ENCODE peak calls at places on chromosomes 12 and 14, in nine cellular contexts. One of them, this sample, is unnamed.

GRCh38 chr12:42862055-42862454 is 272.5 kb upstream of the PRICKLE1 start:
- DNase-seq in stimulated activated effector memory CD8-positive, alpha-beta T cell treated with anti-CD3 and anti-CD28 coated beads, Interleukin-12 subunit alpha, Interleukin-12 subunit beta, amount 100 ng/mL, for 72 hours: no peak
- DNase-seq in GM04504: no peak
- DNase-seq in posterior cingulate gyrus: no peak
- DNase-seq in RPMI7951: peak; percentile 74
- DNase-seq in LHCN-M2: peak; percentile 12
- DNase-seq in naive B cell: no peak
- DNase-seq in omental fat pad: no peak
- DNase-seq in EH: peak; percentile 34
- DNase-seq in this sample: no peak

GRCh38 chr14:75196468-75196867 is 20.1 kb upstream of the TMED10 start:
- DNase-seq in LHCN-M2: no peak
- DNase-seq in naive B cell: no peak
- DNase-seq in stimulated activated effector memory CD8-positive, alpha-beta T cell treated with anti-CD3 and anti-CD28 coated beads, Interleukin-12 subunit alpha, Interleukin-12 subunit beta, amount 100 ng/mL, for 72 hours: no peak
- DNase-seq in GM04504: no peak
- DNase-seq in EH: no peak
- DNase-seq in posterior cingulate gyrus: no peak
- DNase-seq in RPMI7951: no peak
- DNase-seq in omental fat pad: no peak
- DNase-seq in this sample: no peak

GRCh38 chr14:99733221-99733550 is 49.1 kb downstream of the CYP46A1 start:
- DNase-seq in GM04504: no peak
- DNase-seq in LHCN-M2: no peak
- DNase-seq in RPMI7951: no peak
- DNase-seq in naive B cell: no peak
- DNase-seq in omental fat pad: no peak
- DNase-seq in stimulated activated effector memory CD8-positive, alpha-beta T cell treated with anti-CD3 and anti-CD28 coated beads, Interleukin-12 subunit alpha, Interleukin-12 subunit beta, amount 100 ng/mL, for 72 hours: no peak
- DNase-seq in posterior cingulate gyrus: no peak
- DNase-seq in EH: no peak
- DNase-seq in this sample: no peak

GRCh38 chr14:71720978-71721624 is 211.1 kb upstream of the RGS6 start:
- DNase-seq in omental fat pad: no peak
- DNase-seq in EH: peak; percentile 84
- DNase-seq in naive B cell: no peak
- DNase-seq in RPMI7951: peak; percentile 74
- DNase-seq in posterior cingulate gyrus: no peak
- DNase-seq in GM04504: no peak
- DNase-seq in stimulated activated effector memory CD8-positive, alpha-beta T cell treated with anti-CD3 and anti-CD28 coated beads, Interleukin-12 subunit alpha, Interleukin-12 subunit beta, amount 100 ng/mL, for 72 hours: no peak
- DNase-seq in LHCN-M2: peak; percentile 84
- DNase-seq in this sample: peak; percentile 40

GRCh38 chr14:34935552-34935951 is 47.2 kb upstream of the SRP54 start:
- DNase-seq in omental fat pad: no peak
- DNase-seq in stimulated activated effector memory CD8-positive, alpha-beta T cell treated with anti-CD3 and anti-CD28 coated beads, Interleukin-12 subunit alpha, Interleukin-12 subunit beta, amount 100 ng/mL, for 72 hours: no peak
- DNase-seq in LHCN-M2: no peak
- DNase-seq in EH: no peak
- DNase-seq in GM04504: no peak
- DNase-seq in posterior cingulate gyrus: no peak
- DNase-seq in naive B cell: no peak
- DNase-seq in RPMI7951: no peak
- DNase-seq in this sample: no peak

GRCh38 chr14:50718949-50719348 is 50.8 kb upstream of the SAV1 start:
- DNase-seq in GM04504: no peak
- DNase-seq in RPMI7951: no peak
- DNase-seq in EH: no peak
- DNase-seq in posterior cingulate gyrus: no peak
- DNase-seq in naive B cell: no peak
- DNase-seq in omental fat pad: no peak
- DNase-seq in LHCN-M2: no peak
- DNase-seq in stimulated activated effector memory CD8-positive, alpha-beta T cell treated with anti-CD3 and anti-CD28 coated beads, Interleukin-12 subunit alpha, Interleukin-12 subunit beta, amount 100 ng/mL, for 72 hours: no peak
- DNase-seq in this sample: no peak

GRCh38 chr14:100728962-100729361 is 2.3 kb downstream of the DLK1 start:
- DNase-seq in stimulated activated effector memory CD8-positive, alpha-beta T cell treated with anti-CD3 and anti-CD28 coated beads, Interleukin-12 subunit alpha, Interleukin-12 subunit beta, amount 100 ng/mL, for 72 hours: no peak
- DNase-seq in naive B cell: no peak
- DNase-seq in LHCN-M2: no peak
- DNase-seq in omental fat pad: no peak
- DNase-seq in GM04504: no peak
- DNase-seq in RPMI7951: no peak
- DNase-seq in EH: no peak
- DNase-seq in posterior cingulate gyrus: no peak
- DNase-seq in this sample: no peak

GRCh38 chr12:120677765-120678473 is 9.0 kb upstream of the MLEC start:
- DNase-seq in stimulated activated effector memory CD8-positive, alpha-beta T cell treated with anti-CD3 and anti-CD28 coated beads, Interleukin-12 subunit alpha, Interleukin-12 subunit beta, amount 100 ng/mL, for 72 hours: peak; percentile 55
- DNase-seq in naive B cell: peak; percentile 34
- DNase-seq in posterior cingulate gyrus: no peak
- DNase-seq in GM04504: no peak
- DNase-seq in LHCN-M2: peak; percentile 15
- DNase-seq in omental fat pad: no peak
- DNase-seq in RPMI7951: peak; percentile 63
- DNase-seq in EH: peak; percentile 50
- DNase-seq in this sample: no peak

GRCh38 chr12:32400114-32400672 is 835 bp downstream of the FGD4 start:
- DNase-seq in GM04504: no peak
- DNase-seq in RPMI7951: no peak
- DNase-seq in stimulated activated effector memory CD8-positive, alpha-beta T cell treated with anti-CD3 and anti-CD28 coated beads, Interleukin-12 subunit alpha, Interleukin-12 subunit beta, amount 100 ng/mL, for 72 hours: no peak
- DNase-seq in EH: no peak
- DNase-seq in LHCN-M2: no peak
- DNase-seq in omental fat pad: no peak
- DNase-seq in naive B cell: no peak
- DNase-seq in posterior cingulate gyrus: no peak
- DNase-seq in this sample: no peak

GRCh38 chr12:55336002-55336401 is 5.5 kb downstream of the OR6C3 start:
- DNase-seq in naive B cell: no peak
- DNase-seq in omental fat pad: no peak
- DNase-seq in stimulated activated effector memory CD8-positive, alpha-beta T cell treated with anti-CD3 and anti-CD28 coated beads, Interleukin-12 subunit alpha, Interleukin-12 subunit beta, amount 100 ng/mL, for 72 hours: no peak
- DNase-seq in EH: no peak
- DNase-seq in GM04504: no peak
- DNase-seq in posterior cingulate gyrus: no peak
- DNase-seq in LHCN-M2: no peak
- DNase-seq in RPMI7951: no peak
- DNase-seq in this sample: no peak

GRCh38 chr14:88204221-88204620 is 118.8 kb downstream of the KCNK10 start:
- DNase-seq in stimulated activated effector memory CD8-positive, alpha-beta T cell treated with anti-CD3 and anti-CD28 coated beads, Interleukin-12 subunit alpha, Interleukin-12 subunit beta, amount 100 ng/mL, for 72 hours: no peak
- DNase-seq in LHCN-M2: no peak
- DNase-seq in posterior cingulate gyrus: no peak
- DNase-seq in omental fat pad: no peak
- DNase-seq in naive B cell: no peak
- DNase-seq in EH: no peak
- DNase-seq in RPMI7951: no peak
- DNase-seq in GM04504: no peak
- DNase-seq in this sample: no peak

GRCh38 chr12:95198914-95199313 is 18.4 kb downstream of the FGD6 start:
- DNase-seq in omental fat pad: no peak
- DNase-seq in GM04504: no peak
- DNase-seq in posterior cingulate gyrus: no peak
- DNase-seq in LHCN-M2: no peak
- DNase-seq in RPMI7951: no peak
- DNase-seq in naive B cell: no peak
- DNase-seq in stimulated activated effector memory CD8-positive, alpha-beta T cell treated with anti-CD3 and anti-CD28 coated beads, Interleukin-12 subunit alpha, Interleukin-12 subunit beta, amount 100 ng/mL, for 72 hours: no peak
- DNase-seq in EH: no peak
- DNase-seq in this sample: no peak

GRCh38 chr12:116662612-116663144 is 75.2 kb downstream of the SPRING1 start:
- DNase-seq in omental fat pad: no peak
- DNase-seq in EH: peak; percentile 56
- DNase-seq in posterior cingulate gyrus: no peak
- DNase-seq in GM04504: no peak
- DNase-seq in stimulated activated effector memory CD8-positive, alpha-beta T cell treated with anti-CD3 and anti-CD28 coated beads, Interleukin-12 subunit alpha, Interleukin-12 subunit beta, amount 100 ng/mL, for 72 hours: no peak
- DNase-seq in LHCN-M2: peak; percentile 31
- DNase-seq in RPMI7951: peak; percentile 55
- DNase-seq in naive B cell: no peak
- DNase-seq in this sample: no peak

GRCh38 chr14:37638599-37638998 is 43.2 kb downstream of the TTC6 start:
- DNase-seq in stimulated activated effector memory CD8-positive, alpha-beta T cell treated with anti-CD3 and anti-CD28 coated beads, Interleukin-12 subunit alpha, Interleukin-12 subunit beta, amount 100 ng/mL, for 72 hours: no peak
- DNase-seq in EH: no peak
- DNase-seq in naive B cell: no peak
- DNase-seq in RPMI7951: no peak
- DNase-seq in posterior cingulate gyrus: no peak
- DNase-seq in GM04504: no peak
- DNase-seq in omental fat pad: no peak
- DNase-seq in LHCN-M2: no peak
- DNase-seq in this sample: no peak

GRCh38 chr14:99317231-99318090 is 45.5 kb upstream of the BCL11B start:
- DNase-seq in GM04504: no peak
- DNase-seq in RPMI7951: no peak
- DNase-seq in LHCN-M2: no peak
- DNase-seq in omental fat pad: no peak
- DNase-seq in naive B cell: no peak
- DNase-seq in EH: no peak
- DNase-seq in stimulated activated effector memory CD8-positive, alpha-beta T cell treated with anti-CD3 and anti-CD28 coated beads, Interleukin-12 subunit alpha, Interleukin-12 subunit beta, amount 100 ng/mL, for 72 hours: no peak
- DNase-seq in posterior cingulate gyrus: no peak
- DNase-seq in this sample: no peak

GRCh38 chr14:24339284-24340151 is at the start of gene RIPK3:
- DNase-seq in GM04504: no peak
- DNase-seq in stimulated activated effector memory CD8-positive, alpha-beta T cell treated with anti-CD3 and anti-CD28 coated beads, Interleukin-12 subunit alpha, Interleukin-12 subunit beta, amount 100 ng/mL, for 72 hours: peak; percentile 80
- DNase-seq in RPMI7951: no peak
- DNase-seq in naive B cell: peak; percentile 72
- DNase-seq in omental fat pad: no peak
- DNase-seq in EH: no peak
- DNase-seq in posterior cingulate gyrus: no peak
- DNase-seq in LHCN-M2: no peak
- DNase-seq in this sample: no peak

GRCh38 chr12:11661491-11662085 is 12.1 kb downstream of the ETV6 start:
- DNase-seq in LHCN-M2: no peak
- DNase-seq in posterior cingulate gyrus: no peak
- DNase-seq in RPMI7951: no peak
- DNase-seq in stimulated activated effector memory CD8-positive, alpha-beta T cell treated with anti-CD3 and anti-CD28 coated beads, Interleukin-12 subunit alpha, Interleukin-12 subunit beta, amount 100 ng/mL, for 72 hours: no peak
- DNase-seq in EH: no peak
- DNase-seq in naive B cell: no peak
- DNase-seq in omental fat pad: no peak
- DNase-seq in GM04504: no peak
- DNase-seq in this sample: no peak

GRCh38 chr12:119398190-119398589 is 63.7 kb downstream of the CCDC60 start:
- DNase-seq in RPMI7951: no peak
- DNase-seq in EH: no peak
- DNase-seq in GM04504: no peak
- DNase-seq in naive B cell: no peak
- DNase-seq in LHCN-M2: no peak
- DNase-seq in stimulated activated effector memory CD8-positive, alpha-beta T cell treated with anti-CD3 and anti-CD28 coated beads, Interleukin-12 subunit alpha, Interleukin-12 subunit beta, amount 100 ng/mL, for 72 hours: no peak
- DNase-seq in omental fat pad: no peak
- DNase-seq in posterior cingulate gyrus: no peak
- DNase-seq in this sample: no peak

This sample was measured in AG09319.